ENCODE peak calls at places on chromosomes 4 and X, in eight cellular contexts. G is tibial artery, R is fibroblast of mammary gland, X is coronary artery, J is endodermal cell, P is fibroblast of pulmonary artery, B is tibial nerve, I is stomach. L is an unnamed sample.

GRCh38 chr4:80221161-80221560 is 23.9 kb downstream of the PRDM8 start:
- DNase-seq in I (no peak), G (no peak), B (no peak), P (peak), X (no peak), J (no peak), R (peak), L (no peak)

GRCh38 chr4:126851391-126851790 is 781.4 kb upstream of the INTU start:
- DNase-seq in B (no peak), J (no peak), X (no peak), I (no peak), G (no peak), P (no peak), R (peak), L (peak)

GRCh38 chr4:55768291-55768690 is 51.3 kb upstream of the EXOC1L start:
- DNase-seq in G (no peak), P (peak), I (no peak), X (no peak), R (peak), B (no peak), J (peak), L (peak)

GRCh38 chr4:182795446-182796238 is 121.5 kb downstream of the DCTD start:
- DNase-seq in R (no peak), B (no peak), I (peak), P (no peak), X (no peak), J (no peak), G (no peak), L (no peak)

GRCh38 chr4:95293014-95293413 is 255.8 kb downstream of the UNC5C start:
- DNase-seq in R (no peak), G (no peak), J (no peak), I (no peak), X (no peak), P (peak), B (no peak), L (no peak)

GRCh38 chrX:130652824-130653578 is 250.0 kb downstream of the ENOX2 start:
- DNase-seq in G (no peak), R (no peak), I (no peak), J (no peak), B (no peak), P (no peak), X (no peak), L (no peak)

GRCh38 chr4:113169368-113169767 is 119.9 kb downstream of the ANK2 start:
- DNase-seq in G (no peak), P (no peak), X (no peak), J (peak), R (no peak), B (no peak), I (no peak), L (no peak)

GRCh38 chr4:89572224-89572858 is 264.6 kb downstream of the SNCA start:
- DNase-seq in X (no peak), G (no peak), P (peak), R (no peak), B (no peak), I (no peak), J (no peak), L (no peak)

GRCh38 chrX:24148535-24149345 is 789 bp upstream of the ZFX start:
- DNase-seq in X (no peak), J (no peak), R (peak), G (no peak), B (no peak), I (no peak), P (peak), L (peak)

GRCh38 chr4:10008208-10009005 is 12.9 kb downstream of the SLC2A9 start:
- DNase-seq in J (no peak), X (no peak), G (no peak), R (peak), I (no peak), B (no peak), P (peak), L (no peak)

GRCh38 chrX:57918750-57919436 is 8.6 kb upstream of the ZXDA start:
- DNase-seq in X (no peak), J (peak), R (peak), G (peak), B (peak), P (peak), I (peak), L (no peak)

GRCh38 chr4:67087897-67088296 is 457.4 kb downstream of the CENPC start:
- DNase-seq in I (peak), J (peak), G (no peak), X (no peak), P (peak), R (peak), B (peak), L (no peak)

GRCh38 chr4:19880205-19880604 is 371.5 kb upstream of the SLIT2 start:
- DNase-seq in X (no peak), I (no peak), B (no peak), P (peak), J (no peak), G (no peak), R (no peak), L (no peak)

GRCh38 chrX:41594634-41595033 is 94.1 kb upstream of the GPR34 start:
- DNase-seq in J (no peak), I (no peak), R (no peak), B (no peak), P (no peak), X (no peak), G (no peak), L (no peak)

GRCh38 chrX:41588271-41588670 is 100.5 kb upstream of the GPR34 start:
- DNase-seq in P (no peak), J (no peak), G (no peak), I (no peak), X (no peak), B (no peak), R (no peak), L (no peak)

GRCh38 chrX:41590641-41591040 is 98.1 kb upstream of the GPR34 start:
- DNase-seq in J (no peak), R (no peak), G (no peak), B (no peak), I (no peak), X (no peak), P (no peak), L (no peak)

GRCh38 chrX:41591906-41592305 is 96.9 kb upstream of the GPR34 start:
- DNase-seq in I (no peak), B (no peak), P (no peak), G (no peak), R (no peak), X (no peak), J (no peak), L (no peak)

GRCh38 chrX:41589634-41590270 is 99.0 kb upstream of the GPR34 start:
- DNase-seq in P (peak), R (peak), X (no peak), J (no peak), I (no peak), B (no peak), G (no peak), L (no peak)
- H3K4me3 ChIP-seq in P (no peak), R (no peak), X (peak), J (no peak), I (no peak), B (no peak), G (peak), L (no peak)

GRCh38 chrX:68594769-68595168 is 52.7 kb upstream of the STARD8 start:
- DNase-seq in I (no peak), G (no peak), B (no peak), P (no peak), R (no peak), X (no peak), J (no peak), L (no peak)

DNA sequence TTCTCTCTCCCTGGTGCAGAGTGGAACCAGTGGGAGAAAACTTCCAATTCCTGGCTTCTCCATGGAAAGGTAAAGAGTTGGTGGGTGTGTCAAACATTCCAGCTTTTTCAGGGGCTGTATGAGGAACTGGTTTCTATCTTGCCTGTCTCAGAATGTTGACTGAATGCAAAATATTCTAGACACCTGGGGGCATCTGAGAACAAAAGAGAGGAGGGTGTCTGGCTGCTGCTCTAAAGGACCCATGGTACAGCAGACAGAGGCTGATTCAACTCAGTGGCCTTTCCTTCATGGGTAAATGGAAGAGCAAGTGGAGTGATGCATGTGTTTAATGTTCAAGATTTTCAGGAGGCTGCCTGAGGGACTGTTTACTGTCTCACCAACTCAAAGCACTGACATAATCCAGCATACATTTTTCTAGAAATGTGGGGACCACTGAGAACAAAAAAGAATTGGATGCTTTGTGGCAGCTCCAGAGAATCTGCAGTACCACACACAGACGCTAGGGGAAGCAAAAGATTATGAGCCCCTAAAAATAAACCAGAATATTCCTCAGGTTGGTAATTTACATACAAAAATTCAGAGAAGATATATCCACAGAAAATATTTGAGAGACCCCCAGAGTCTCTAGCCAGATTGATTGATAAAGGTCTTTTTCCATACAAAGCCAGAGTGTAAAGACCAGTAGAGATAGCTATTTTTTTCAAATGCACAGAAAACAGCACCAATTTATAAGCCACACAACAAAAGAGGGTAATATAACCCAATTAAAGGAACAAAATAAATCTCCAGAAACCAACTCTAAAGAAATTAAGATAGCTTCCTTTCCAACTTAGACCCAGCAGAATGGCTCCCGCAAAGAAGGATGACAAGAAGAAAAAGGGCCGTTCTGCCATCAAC is 48.0 kb upstream of the STARD8 start:
- DNase-seq in G (no peak), I (no peak), R (peak), X (no peak), B (peak), P (peak), J (peak), L (no peak)
- TF ChIP-seq CTCF in G (peak), I (no peak), R (peak), X (no peak), B (peak), P (peak), J (peak), L (peak)

GRCh38 chrX:9164535-9165425 is 130.9 kb upstream of the FAM9B start:
- DNase-seq in X (no peak), G (no peak), J (no peak), I (no peak), P (peak), B (no peak), R (peak), L (no peak)

GRCh38 chrX:9164086-9164485 is 130.2 kb upstream of the FAM9B start:
- DNase-seq in X (no peak), R (peak), G (no peak), P (no peak), B (no peak), I (no peak), J (no peak), L (no peak)

GRCh38 chrX:9160698-9161329 is 126.9 kb upstream of the FAM9B start:
- DNase-seq in B (no peak), X (no peak), G (no peak), P (no peak), J (no peak), I (no peak), R (no peak), L (no peak)

GRCh38 chrX:9166566-9166909 is 132.6 kb upstream of the FAM9B start:
- DNase-seq in R (peak), G (no peak), B (no peak), J (no peak), I (no peak), P (no peak), X (no peak), L (no peak)

GRCh38 chrX:9163153-9163790 is 129.3 kb upstream of the FAM9B start:
- DNase-seq in R (peak), X (no peak), P (peak), G (no peak), J (no peak), I (no peak), B (no peak), L (no peak)
- H3K4me3 ChIP-seq in R (no peak), X (no peak), P (no peak), G (no peak), J (no peak), I (no peak), B (no peak), L (no peak)

DNA sequence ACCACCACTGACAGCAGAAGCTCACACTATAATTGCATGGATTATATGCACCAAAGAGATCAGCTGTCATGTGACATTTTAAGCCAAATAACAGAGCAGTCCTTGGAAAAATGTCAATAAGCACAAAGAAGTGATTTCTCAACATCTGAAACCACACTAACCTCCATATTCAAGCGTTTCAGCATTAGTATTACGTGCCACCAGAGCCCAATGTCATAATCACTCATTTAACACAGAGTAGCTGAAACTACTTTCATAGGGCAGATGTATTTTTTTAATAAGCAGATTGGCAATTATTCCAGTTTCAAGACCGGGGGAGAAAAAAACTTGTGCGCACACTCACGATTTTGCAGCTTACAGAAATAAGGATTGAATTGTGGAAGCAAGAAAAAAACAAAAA is 76.6 kb downstream of the SH3KBP1 start:
- DNase-seq in J (no peak), X (peak), B (no peak), I (no peak), R (peak), P (peak), G (no peak), L (no peak)
- TF ChIP-seq CTCF in J (no peak), X (no peak), B (no peak), I (no peak), R (no peak), P (no peak), G (no peak), L (no peak)

GRCh38 chrX:114583646-114584433 is at the start of gene HTR2C:
- DNase-seq in B (no peak), G (no peak), P (no peak), J (peak), I (no peak), R (no peak), X (no peak), L (no peak)
- H3K4me3 ChIP-seq in B (no peak), G (peak), P (no peak), J (peak), I (peak), R (no peak), X (peak), L (no peak)

GRCh38 chrX:129449141-129449540 is 74.1 kb downstream of the SMARCA1 start:
- DNase-seq in J (no peak), I (no peak), P (no peak), B (no peak), R (no peak), G (no peak), X (no peak), L (no peak)
- TF ChIP-seq CTCF in J (peak), I (no peak), P (peak), B (no peak), R (no peak), G (no peak), X (no peak), L (peak)

GRCh38 chr4:146508229-146508939 is 13.4 kb downstream of the SLC10A7 start:
- DNase-seq in P (no peak), R (no peak), B (no peak), I (no peak), X (no peak), G (no peak), J (no peak), L (no peak)

GRCh38 chr4:146511381-146511780 is 10.4 kb downstream of the SLC10A7 start:
- DNase-seq in B (no peak), G (no peak), I (no peak), X (no peak), J (no peak), R (no peak), P (no peak), L (no peak)

GRCh38 chr4:146514651-146515379 is 6.9 kb downstream of the SLC10A7 start:
- DNase-seq in I (no peak), J (no peak), G (no peak), B (no peak), R (no peak), X (no peak), P (no peak), L (no peak)

GRCh38 chr4:146510942-146511341 is 10.8 kb downstream of the SLC10A7 start:
- DNase-seq in J (no peak), B (no peak), X (no peak), P (no peak), R (no peak), G (no peak), I (no peak), L (no peak)

DNA sequence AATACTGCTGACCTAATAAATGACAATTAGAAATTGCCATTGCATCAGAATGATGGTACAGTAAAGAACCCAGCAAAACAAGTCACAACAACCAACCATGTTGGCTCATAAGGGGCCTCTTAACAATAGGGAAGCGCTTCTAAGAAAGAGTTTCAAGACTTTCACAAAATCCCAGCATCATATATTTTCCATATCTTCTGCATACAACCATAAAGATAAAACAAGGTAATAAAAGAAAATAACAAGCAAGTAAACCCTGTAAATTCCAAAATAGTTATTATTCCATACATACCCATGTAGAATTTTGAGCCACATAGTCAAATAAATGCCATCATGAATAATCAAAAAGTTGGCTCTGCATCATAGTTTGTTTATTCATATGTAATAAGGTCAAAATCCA is 8.2 kb downstream of the SLC10A7 start:
- DNase-seq in B (no peak), R (no peak), P (no peak), X (no peak), G (no peak), J (no peak), I (no peak), L (no peak)
- H3K4me3 ChIP-seq in B (no peak), R (no peak), P (no peak), X (no peak), G (no peak), J (no peak), I (no peak), L (no peak)

GRCh38 chr4:8586671-8587468 is 5.7 kb upstream of the CPZ start:
- DNase-seq in R (no peak), G (peak), B (no peak), I (no peak), X (no peak), J (no peak), P (no peak), L (no peak)
- TF ChIP-seq CTCF in R (no peak), G (no peak), B (no peak), I (no peak), X (no peak), J (peak), P (no peak), L (no peak)

DNA sequence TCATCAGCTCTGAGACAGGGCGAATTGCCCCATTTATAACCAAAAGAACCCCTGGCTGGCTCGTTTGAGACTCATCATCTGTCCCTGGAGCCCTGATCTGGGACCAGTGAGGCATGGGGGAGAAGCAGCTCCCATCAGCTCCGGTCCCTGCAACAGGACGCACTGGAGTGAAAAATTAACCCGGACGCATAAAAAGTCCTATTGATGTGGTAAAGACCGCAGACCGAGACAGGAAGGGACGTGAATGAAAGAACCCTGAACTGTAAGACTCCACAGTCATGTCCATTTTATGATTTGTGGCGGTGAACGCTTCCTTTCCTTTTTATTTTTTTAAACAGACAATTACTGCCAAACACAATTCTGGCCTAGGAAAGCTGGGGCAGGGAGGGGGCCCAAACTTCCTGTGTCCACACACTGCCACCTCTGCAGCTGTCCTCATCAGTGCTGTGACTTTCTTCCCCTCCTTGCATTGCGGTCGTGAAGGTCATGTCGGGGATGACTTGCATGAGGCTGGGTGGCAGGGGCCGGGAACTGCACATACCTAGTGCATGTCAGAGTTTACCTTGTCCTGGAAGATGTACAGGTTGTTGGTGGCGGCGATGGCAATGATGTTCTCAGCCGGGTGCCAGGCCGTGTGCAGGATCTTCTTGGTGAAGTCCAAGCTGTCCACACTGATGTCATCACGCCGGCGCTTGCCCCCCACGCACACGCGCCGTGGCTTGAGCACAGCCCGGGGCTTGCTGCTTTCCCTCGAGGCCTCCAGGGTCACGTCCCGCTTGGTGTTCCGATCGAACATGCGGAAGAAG is 53.3 kb downstream of the WFS1 start:
- DNase-seq in I (no peak), B (no peak), J (no peak), X (no peak), P (no peak), R (no peak), G (no peak), L (no peak)
- H3K4me3 ChIP-seq in I (no peak), B (no peak), J (no peak), X (no peak), P (no peak), R (no peak), G (no peak), L (no peak)

GRCh38 chr4:169727616-169728015 is 30.1 kb downstream of the HPF1 start:
- DNase-seq in P (no peak), R (no peak), I (no peak), B (no peak), X (no peak), G (no peak), J (no peak), L (no peak)

GRCh38 chr4:169720529-169720928 is 37.2 kb downstream of the HPF1 start:
- DNase-seq in P (no peak), I (no peak), G (no peak), X (no peak), R (no peak), B (no peak), J (no peak), L (no peak)

GRCh38 chr4:169724251-169724650 is 33.5 kb downstream of the HPF1 start:
- DNase-seq in P (peak), B (no peak), I (no peak), J (no peak), R (peak), X (no peak), G (no peak), L (no peak)

DNA sequence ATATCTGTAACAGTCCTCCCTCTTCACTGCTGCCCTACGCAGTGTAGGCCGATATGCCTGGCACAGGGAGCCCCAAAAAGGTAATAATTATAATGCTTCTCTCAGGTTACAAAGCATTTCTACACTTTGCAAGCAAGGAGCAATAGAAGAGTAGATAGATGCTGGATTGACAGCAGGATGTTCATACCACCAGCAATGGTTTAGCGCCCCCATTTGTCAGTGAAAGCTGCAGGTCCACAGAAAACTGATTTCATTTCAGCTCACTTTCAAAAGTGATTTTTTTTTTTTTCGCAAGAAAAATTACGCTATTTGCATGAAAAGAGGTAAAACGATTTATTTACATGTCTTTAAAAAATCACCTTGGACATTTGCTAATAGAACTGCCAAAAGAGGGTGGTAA is 34.5 kb downstream of the HPF1 start:
- DNase-seq in I (no peak), R (peak), G (no peak), B (no peak), J (peak), X (no peak), P (peak), L (no peak)
- TF ChIP-seq CTCF in I (no peak), R (peak), G (no peak), B (peak), J (peak), X (no peak), P (peak), L (peak)